ENCODE peak calls at places on chromosomes 12 and 14, in five cellular contexts. One of them, this sample, is unnamed. For H3K36me3, the result is how much of the 10 kb centered on the place peaks cover.

GRCh38 chr12:112850343-112850742 is 56.4 kb upstream of the OAS1 start:
- DNase-seq in brain microvascular endothelial cell: no peak
- DNase-seq in IMR-90: no peak
- DNase-seq in OCI-LY7: no peak
- DNase-seq in endodermal cell: peak
- DNase-seq in this sample: no peak

GRCh38 chr12:104623920-104624319 is 167.2 kb downstream of the CHST11 start:
- DNase-seq in brain microvascular endothelial cell: no peak
- DNase-seq in IMR-90: no peak
- DNase-seq in OCI-LY7: no peak
- DNase-seq in endodermal cell: peak
- DNase-seq in this sample: no peak

GRCh38 chr14:28761438-28762289 is 4.9 kb upstream of the FOXG1 start:
- DNase-seq in brain microvascular endothelial cell: no peak
- DNase-seq in IMR-90: no peak
- DNase-seq in OCI-LY7: no peak
- DNase-seq in endodermal cell: peak
- DNase-seq in this sample: no peak

GRCh38 chr12:110015132-110015531 is 15.9 kb downstream of the ANKRD13A start:
- DNase-seq in brain microvascular endothelial cell: no peak
- DNase-seq in IMR-90: no peak
- DNase-seq in OCI-LY7: peak
- DNase-seq in endodermal cell: no peak
- DNase-seq in this sample: no peak

GRCh38 chr12:53344824-53345485 is 8.8 kb upstream of the SP7 start:
- DNase-seq in brain microvascular endothelial cell: peak
- DNase-seq in IMR-90: peak
- DNase-seq in OCI-LY7: peak
- DNase-seq in endodermal cell: peak
- DNase-seq in this sample: peak

GRCh38 chr12:106113446-106114083 is 25.2 kb downstream of the NUAK1 start:
- DNase-seq in brain microvascular endothelial cell: no peak
- DNase-seq in IMR-90: no peak
- DNase-seq in OCI-LY7: no peak
- DNase-seq in endodermal cell: no peak
- DNase-seq in this sample: no peak

GRCh38 chr12:110467847-110468211 is 228 bp downstream of the GPN3 start:
- DNase-seq in brain microvascular endothelial cell: no peak
- DNase-seq in IMR-90: no peak
- DNase-seq in OCI-LY7: no peak
- DNase-seq in endodermal cell: no peak
- DNase-seq in this sample: no peak

GRCh38 chr12:92041742-92042141 is 103.9 kb downstream of the BTG1 start:
- DNase-seq in brain microvascular endothelial cell: no peak
- DNase-seq in IMR-90: peak
- DNase-seq in OCI-LY7: peak
- DNase-seq in endodermal cell: peak
- DNase-seq in this sample: no peak

GRCh38 chr12:76080729-76081415 is 3.6 kb downstream of the NAP1L1 start:
- DNase-seq in brain microvascular endothelial cell: no peak
- DNase-seq in IMR-90: no peak
- DNase-seq in OCI-LY7: peak
- DNase-seq in endodermal cell: peak
- DNase-seq in this sample: peak

GRCh38 chr12:57262126-57262822 is 11.3 kb upstream of the STAC3 start:
- DNase-seq in brain microvascular endothelial cell: no peak
- DNase-seq in IMR-90: no peak
- DNase-seq in OCI-LY7: no peak
- DNase-seq in endodermal cell: no peak
- DNase-seq in this sample: no peak
- H3K36me3 ChIP-seq in brain microvascular endothelial cell: under half
- H3K36me3 ChIP-seq in IMR-90: under half
- H3K36me3 ChIP-seq in OCI-LY7: under half
- H3K36me3 ChIP-seq in endodermal cell: under half
- H3K36me3 ChIP-seq in this sample: under half

DNA sequence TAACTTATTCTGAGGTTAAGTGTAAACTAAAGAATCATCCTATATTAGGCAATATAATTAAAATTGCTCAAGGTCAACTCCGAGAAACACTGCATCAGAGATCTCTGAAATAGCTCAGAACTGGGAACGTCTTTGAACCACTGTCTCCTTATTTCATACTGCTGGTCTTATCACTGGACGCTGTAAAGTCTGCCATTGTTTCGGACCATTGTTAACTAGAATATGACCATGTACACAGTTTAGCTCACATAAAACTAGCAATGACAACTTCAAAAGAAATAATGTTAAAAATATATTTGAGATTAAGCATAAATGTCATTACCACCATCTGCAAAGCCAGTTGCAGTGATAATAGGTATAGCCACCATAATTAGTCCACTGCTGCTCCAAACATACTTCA is 2.9 kb downstream of the ABCD2 start:
- DNase-seq in brain microvascular endothelial cell: no peak
- DNase-seq in IMR-90: no peak
- DNase-seq in OCI-LY7: no peak
- DNase-seq in endodermal cell: no peak
- DNase-seq in this sample: no peak
- H3K4me3 ChIP-seq in brain microvascular endothelial cell: no peak
- H3K4me3 ChIP-seq in IMR-90: no peak
- H3K4me3 ChIP-seq in OCI-LY7: peak
- H3K4me3 ChIP-seq in endodermal cell: no peak
- H3K4me3 ChIP-seq in this sample: no peak

DNA sequence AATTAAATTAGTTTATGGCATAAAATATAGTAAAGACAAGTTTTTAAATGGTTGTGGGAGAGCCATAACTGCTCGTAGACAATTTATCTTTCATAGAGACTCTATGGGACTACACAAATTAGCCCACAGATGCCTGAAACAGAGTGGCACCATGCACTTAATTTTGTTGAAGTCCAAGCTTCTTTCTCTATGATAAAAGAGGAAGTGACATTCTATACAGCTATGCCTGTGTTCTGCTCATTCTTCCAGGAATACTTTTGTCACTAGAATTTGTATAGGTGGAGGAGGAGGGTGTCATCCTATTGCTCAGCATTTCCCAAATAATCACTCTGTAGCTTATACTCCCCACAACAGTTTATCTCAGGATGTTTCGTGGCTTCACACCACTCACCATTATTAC is 43.7 kb upstream of the KICS2 start:
- DNase-seq in brain microvascular endothelial cell: no peak
- DNase-seq in IMR-90: no peak
- DNase-seq in OCI-LY7: no peak
- DNase-seq in endodermal cell: no peak
- DNase-seq in this sample: no peak
- H3K36me3 ChIP-seq in brain microvascular endothelial cell: under half
- H3K36me3 ChIP-seq in IMR-90: under half
- H3K36me3 ChIP-seq in OCI-LY7: under half
- H3K36me3 ChIP-seq in endodermal cell: under half
- H3K36me3 ChIP-seq in this sample: under half

GRCh38 chr14:105091335-105092123 is 26.3 kb upstream of the GPR132 start:
- DNase-seq in brain microvascular endothelial cell: no peak
- DNase-seq in IMR-90: no peak
- DNase-seq in OCI-LY7: no peak
- DNase-seq in endodermal cell: peak
- DNase-seq in this sample: no peak
- H3K4me3 ChIP-seq in brain microvascular endothelial cell: no peak
- H3K4me3 ChIP-seq in IMR-90: no peak
- H3K4me3 ChIP-seq in OCI-LY7: no peak
- H3K4me3 ChIP-seq in endodermal cell: no peak
- H3K4me3 ChIP-seq in this sample: no peak

DNA sequence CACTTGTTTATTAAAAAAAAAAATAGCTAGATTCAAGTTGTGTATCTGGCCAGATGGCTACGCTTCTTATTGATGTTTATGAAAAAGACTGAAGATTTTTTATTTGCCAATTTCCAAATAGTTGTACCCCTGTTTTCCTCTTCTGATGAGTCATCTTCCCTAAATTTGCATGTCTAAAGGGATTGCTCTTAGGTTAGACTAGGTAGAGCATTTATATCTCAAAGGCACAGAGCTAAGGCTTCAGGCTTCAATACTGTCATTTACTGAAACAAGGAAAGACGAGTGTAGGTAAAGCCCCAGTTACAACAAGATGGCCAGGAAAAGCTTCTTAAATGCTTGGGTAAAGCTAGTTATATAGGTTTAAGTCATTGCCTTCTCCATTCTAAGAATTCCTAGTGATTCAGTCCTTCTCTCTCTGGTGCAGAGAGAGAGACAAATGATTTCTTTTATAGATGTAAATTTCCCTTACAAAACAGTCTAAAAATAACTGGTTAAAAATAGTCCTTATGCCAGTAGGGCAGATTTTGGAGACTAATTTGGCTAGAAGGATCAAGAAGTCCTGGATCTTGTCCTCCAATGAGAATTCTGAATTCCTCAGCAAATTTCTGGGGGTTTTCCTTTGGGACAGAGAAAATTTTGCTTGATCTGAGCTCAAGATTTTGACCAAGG is 26.1 kb downstream of the LEMD3 start:
- DNase-seq in brain microvascular endothelial cell: no peak
- DNase-seq in IMR-90: no peak
- DNase-seq in OCI-LY7: no peak
- DNase-seq in endodermal cell: no peak
- DNase-seq in this sample: no peak
- H3K36me3 ChIP-seq in brain microvascular endothelial cell: under half
- H3K36me3 ChIP-seq in IMR-90: under half
- H3K36me3 ChIP-seq in OCI-LY7: half or more
- H3K36me3 ChIP-seq in endodermal cell: under half
- H3K36me3 ChIP-seq in this sample: under half

GRCh38 chr14:93972618-93973205 is 3.7 kb downstream of the ASB2 start:
- DNase-seq in brain microvascular endothelial cell: no peak
- DNase-seq in IMR-90: no peak
- DNase-seq in OCI-LY7: no peak
- DNase-seq in endodermal cell: no peak
- DNase-seq in this sample: no peak
- H3K4me3 ChIP-seq in brain microvascular endothelial cell: no peak
- H3K4me3 ChIP-seq in IMR-90: no peak
- H3K4me3 ChIP-seq in OCI-LY7: no peak
- H3K4me3 ChIP-seq in endodermal cell: no peak
- H3K4me3 ChIP-seq in this sample: no peak

This sample was measured in H7.